ENCODE peak calls at places on chromosomes 12 and 14, in eight cellular contexts. One of them, this sample, is unnamed.

GRCh38 chr12:120368789-120369475 is at the start of gene MSI1:
- DNase-seq in heart left ventricle: no peak
- DNase-seq in transverse colon: no peak
- DNase-seq in right lobe of liver: no peak
- DNase-seq in IMR-90: no peak
- DNase-seq in gastrocnemius medialis: no peak
- DNase-seq in tibial nerve: no peak
- DNase-seq in A549: no peak
- DNase-seq in this sample: no peak

GRCh38 chr14:32014498-32014897 is 62.6 kb upstream of the ARHGAP5 start:
- DNase-seq in heart left ventricle: no peak
- DNase-seq in transverse colon: no peak
- DNase-seq in right lobe of liver: no peak
- DNase-seq in IMR-90: no peak
- DNase-seq in gastrocnemius medialis: no peak
- DNase-seq in tibial nerve: no peak
- DNase-seq in A549: no peak
- DNase-seq in this sample: no peak

GRCh38 chr14:65103150-65103760 is 938 bp upstream of the MAX start:
- DNase-seq in heart left ventricle: no peak
- DNase-seq in transverse colon: no peak
- DNase-seq in right lobe of liver: no peak
- DNase-seq in IMR-90: peak
- DNase-seq in gastrocnemius medialis: peak
- DNase-seq in tibial nerve: no peak
- DNase-seq in A549: peak
- DNase-seq in this sample: no peak

GRCh38 chr12:63400746-63401145 is 249.7 kb upstream of the AVPR1A start:
- DNase-seq in heart left ventricle: no peak
- DNase-seq in transverse colon: no peak
- DNase-seq in right lobe of liver: no peak
- DNase-seq in IMR-90: peak
- DNase-seq in gastrocnemius medialis: no peak
- DNase-seq in tibial nerve: no peak
- DNase-seq in A549: no peak
- DNase-seq in this sample: no peak

GRCh38 chr14:101070540-101071492 is 167.3 kb upstream of the RTL1 start:
- DNase-seq in heart left ventricle: no peak
- DNase-seq in transverse colon: peak
- DNase-seq in right lobe of liver: no peak
- DNase-seq in IMR-90: no peak
- DNase-seq in gastrocnemius medialis: no peak
- DNase-seq in tibial nerve: peak
- DNase-seq in A549: no peak
- DNase-seq in this sample: no peak

GRCh38 chr14:81625343-81625742 is 91.7 kb upstream of the SEL1L start:
- DNase-seq in heart left ventricle: no peak
- DNase-seq in transverse colon: no peak
- DNase-seq in right lobe of liver: no peak
- DNase-seq in IMR-90: no peak
- DNase-seq in gastrocnemius medialis: no peak
- DNase-seq in tibial nerve: no peak
- DNase-seq in A549: peak
- DNase-seq in this sample: no peak

GRCh38 chr12:52025301-52026172 is 18.8 kb downstream of the TAMALIN start:
- DNase-seq in heart left ventricle: peak
- DNase-seq in transverse colon: peak
- DNase-seq in right lobe of liver: peak
- DNase-seq in IMR-90: peak
- DNase-seq in gastrocnemius medialis: peak
- DNase-seq in tibial nerve: peak
- DNase-seq in A549: peak
- DNase-seq in this sample: peak

GRCh38 chr14:21072102-21072501 is 2.0 kb downstream of the ARHGEF40 start:
- DNase-seq in heart left ventricle: peak
- DNase-seq in transverse colon: no peak
- DNase-seq in right lobe of liver: no peak
- DNase-seq in IMR-90: peak
- DNase-seq in gastrocnemius medialis: no peak
- DNase-seq in tibial nerve: no peak
- DNase-seq in A549: peak
- DNase-seq in this sample: no peak

GRCh38 chr12:48004039-48004940 is at the start of gene COL2A1:
- DNase-seq in heart left ventricle: no peak
- DNase-seq in transverse colon: no peak
- DNase-seq in right lobe of liver: no peak
- DNase-seq in IMR-90: peak
- DNase-seq in gastrocnemius medialis: no peak
- DNase-seq in tibial nerve: no peak
- DNase-seq in A549: peak
- DNase-seq in this sample: no peak

GRCh38 chr12:4643747-4644146 is 5.1 kb downstream of the AKAP3 start:
- DNase-seq in heart left ventricle: no peak
- DNase-seq in transverse colon: no peak
- DNase-seq in right lobe of liver: no peak
- DNase-seq in IMR-90: no peak
- DNase-seq in gastrocnemius medialis: no peak
- DNase-seq in tibial nerve: no peak
- DNase-seq in A549: no peak
- DNase-seq in this sample: peak

GRCh38 chr14:72618424-72618823 is 275.5 kb downstream of the DPF3 start:
- DNase-seq in heart left ventricle: no peak
- DNase-seq in transverse colon: no peak
- DNase-seq in right lobe of liver: no peak
- DNase-seq in IMR-90: no peak
- DNase-seq in gastrocnemius medialis: no peak
- DNase-seq in tibial nerve: no peak
- DNase-seq in A549: no peak
- DNase-seq in this sample: no peak

GRCh38 chr14:30573203-30573814 is 14.4 kb downstream of the G2E3 start:
- DNase-seq in heart left ventricle: no peak
- DNase-seq in transverse colon: no peak
- DNase-seq in right lobe of liver: no peak
- DNase-seq in IMR-90: peak
- DNase-seq in gastrocnemius medialis: no peak
- DNase-seq in tibial nerve: no peak
- DNase-seq in A549: no peak
- DNase-seq in this sample: no peak

GRCh38 chr12:76636141-76636692 is 76.6 kb upstream of the OSBPL8 start:
- DNase-seq in heart left ventricle: no peak
- DNase-seq in transverse colon: no peak
- DNase-seq in right lobe of liver: no peak
- DNase-seq in IMR-90: peak
- DNase-seq in gastrocnemius medialis: no peak
- DNase-seq in tibial nerve: no peak
- DNase-seq in A549: no peak
- DNase-seq in this sample: no peak

GRCh38 chr12:66149702-66150398 is 19.3 kb upstream of the LLPH start:
- DNase-seq in heart left ventricle: no peak
- DNase-seq in transverse colon: peak
- DNase-seq in right lobe of liver: no peak
- DNase-seq in IMR-90: no peak
- DNase-seq in gastrocnemius medialis: no peak
- DNase-seq in tibial nerve: no peak
- DNase-seq in A549: no peak
- DNase-seq in this sample: no peak

GRCh38 chr12:25248137-25248536 is 2.6 kb downstream of the KRAS start:
- DNase-seq in heart left ventricle: no peak
- DNase-seq in transverse colon: no peak
- DNase-seq in right lobe of liver: no peak
- DNase-seq in IMR-90: no peak
- DNase-seq in gastrocnemius medialis: no peak
- DNase-seq in tibial nerve: no peak
- DNase-seq in A549: no peak
- DNase-seq in this sample: no peak

GRCh38 chr12:25242981-25243764 is 7.6 kb downstream of the KRAS start:
- DNase-seq in heart left ventricle: no peak
- DNase-seq in transverse colon: peak
- DNase-seq in right lobe of liver: no peak
- DNase-seq in IMR-90: peak
- DNase-seq in gastrocnemius medialis: no peak
- DNase-seq in tibial nerve: no peak
- DNase-seq in A549: no peak
- DNase-seq in this sample: no peak

GRCh38 chr12:25248732-25249131 is 2.0 kb downstream of the KRAS start:
- DNase-seq in heart left ventricle: no peak
- DNase-seq in transverse colon: no peak
- DNase-seq in right lobe of liver: no peak
- DNase-seq in IMR-90: no peak
- DNase-seq in gastrocnemius medialis: no peak
- DNase-seq in tibial nerve: no peak
- DNase-seq in A549: no peak
- DNase-seq in this sample: no peak

GRCh38 chr12:25241171-25242020 is 9.3 kb downstream of the KRAS start:
- DNase-seq in heart left ventricle: no peak
- DNase-seq in transverse colon: no peak
- DNase-seq in right lobe of liver: no peak
- DNase-seq in IMR-90: peak
- DNase-seq in gastrocnemius medialis: no peak
- DNase-seq in tibial nerve: no peak
- DNase-seq in A549: no peak
- DNase-seq in this sample: no peak

DNA sequence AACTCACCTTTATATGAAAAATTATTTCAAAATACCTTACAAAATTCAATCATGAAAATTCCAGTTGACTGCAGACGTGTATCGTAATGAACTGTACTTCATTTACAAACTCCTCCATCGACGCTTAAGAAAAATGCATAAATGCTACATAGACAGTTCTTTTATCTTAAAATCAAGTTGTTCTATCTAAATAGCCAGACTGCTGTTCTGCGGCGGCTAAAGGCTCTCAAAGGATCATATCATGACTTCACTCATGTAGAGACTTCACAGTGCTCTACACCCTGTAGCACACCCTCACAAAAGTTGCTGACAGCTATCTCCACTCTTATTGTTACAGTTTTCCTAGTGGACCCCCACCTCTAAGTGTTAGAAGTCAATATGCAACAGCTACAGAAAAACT is 5.2 kb downstream of the KRAS start:
- DNase-seq in heart left ventricle: no peak
- DNase-seq in transverse colon: no peak
- DNase-seq in right lobe of liver: no peak
- DNase-seq in IMR-90: no peak
- DNase-seq in gastrocnemius medialis: no peak
- DNase-seq in tibial nerve: no peak
- DNase-seq in A549: no peak
- DNase-seq in this sample: no peak
- TF ChIP-seq POLR2A in heart left ventricle: no peak
- TF ChIP-seq POLR2A in transverse colon: no peak
- TF ChIP-seq POLR2A in right lobe of liver: no peak
- TF ChIP-seq POLR2A in IMR-90: no peak
- TF ChIP-seq POLR2A in gastrocnemius medialis: no peak
- TF ChIP-seq POLR2A in tibial nerve: no peak
- TF ChIP-seq POLR2A in A549: no peak
- TF ChIP-seq POLR2A in this sample: no peak

DNA sequence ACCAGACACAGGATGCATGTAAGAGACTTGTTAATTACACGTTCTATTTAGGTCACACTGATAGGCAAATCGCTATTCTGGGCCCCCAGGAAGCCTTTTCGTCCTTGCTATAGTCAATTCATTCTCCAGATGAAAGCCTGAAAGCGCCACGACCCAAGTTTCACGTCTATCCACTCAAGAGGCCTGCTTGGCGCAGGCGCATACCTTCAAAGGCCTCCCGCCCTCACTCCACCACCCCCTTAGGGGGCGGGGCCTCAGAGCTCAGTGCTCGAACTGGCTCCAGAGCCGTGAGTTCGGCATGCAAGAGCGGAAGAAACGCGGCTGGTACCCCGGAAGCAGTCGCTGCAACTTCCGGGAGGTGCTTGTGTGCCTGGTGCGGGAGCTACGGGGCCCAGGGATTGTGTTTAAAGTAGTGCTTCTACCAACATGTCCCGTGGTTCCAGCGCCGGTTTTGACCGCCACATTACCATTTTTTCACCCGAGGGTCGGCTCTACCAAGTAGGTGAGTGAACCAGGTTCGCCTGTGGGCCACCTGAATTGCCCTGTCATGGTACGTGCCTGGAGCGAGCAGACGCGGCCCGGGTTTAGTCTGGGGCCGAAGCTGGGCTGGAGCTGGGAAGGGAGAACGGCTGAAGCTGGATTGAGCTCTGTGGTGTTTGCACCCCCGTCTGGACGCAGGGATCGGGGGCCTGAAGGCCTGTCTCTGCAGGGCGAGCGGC is at the start of gene PSMA6:
- DNase-seq in heart left ventricle: peak
- DNase-seq in transverse colon: peak
- DNase-seq in right lobe of liver: peak
- DNase-seq in IMR-90: peak
- DNase-seq in gastrocnemius medialis: peak
- DNase-seq in tibial nerve: peak
- DNase-seq in A549: peak
- DNase-seq in this sample: peak
- TF ChIP-seq POLR2A in heart left ventricle: peak
- TF ChIP-seq POLR2A in transverse colon: peak
- TF ChIP-seq POLR2A in right lobe of liver: peak
- TF ChIP-seq POLR2A in IMR-90: peak
- TF ChIP-seq POLR2A in gastrocnemius medialis: peak
- TF ChIP-seq POLR2A in tibial nerve: peak
- TF ChIP-seq POLR2A in A549: peak
- TF ChIP-seq POLR2A in this sample: peak

DNA sequence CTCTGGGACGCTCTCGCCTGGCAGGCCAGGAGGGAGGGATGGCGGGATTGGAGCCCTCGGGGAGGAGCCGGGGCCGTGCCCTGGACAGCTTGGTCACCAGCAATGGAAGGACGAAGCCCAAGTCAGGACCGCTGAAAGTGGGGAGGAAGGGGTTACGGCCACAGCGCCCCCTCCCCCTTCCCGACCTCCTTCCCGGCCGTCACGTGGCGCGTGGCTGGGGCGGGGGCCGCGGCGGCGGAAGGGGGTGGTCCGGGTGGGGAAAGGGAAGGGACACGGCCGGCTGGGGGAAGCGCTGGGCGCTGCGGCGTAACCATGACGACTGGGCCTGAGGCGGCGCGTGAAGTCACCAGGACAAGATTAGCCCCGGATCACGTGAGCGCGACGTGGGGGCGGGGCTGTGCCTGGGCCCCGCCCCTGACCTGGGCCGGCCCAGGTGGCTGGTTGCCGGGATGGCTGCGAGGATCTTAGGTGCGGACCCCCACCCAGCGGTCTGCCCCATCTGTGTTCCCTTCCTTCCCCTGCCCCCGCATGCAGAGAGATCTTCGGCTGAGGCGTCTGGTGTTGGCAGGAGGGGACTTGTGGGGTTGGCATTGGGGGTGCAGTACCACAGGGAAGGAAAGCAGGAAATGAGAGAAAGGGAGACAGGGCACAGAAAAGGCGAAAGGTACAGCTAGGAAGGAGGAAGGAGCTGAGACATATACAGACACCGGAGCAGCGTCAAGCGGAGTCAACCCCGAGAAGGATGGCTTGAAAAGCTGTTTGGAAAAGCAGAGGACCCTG is 6.2 kb downstream of the MAP3K12 start:
- DNase-seq in heart left ventricle: peak
- DNase-seq in transverse colon: peak
- DNase-seq in right lobe of liver: peak
- DNase-seq in IMR-90: peak
- DNase-seq in gastrocnemius medialis: peak
- DNase-seq in tibial nerve: peak
- DNase-seq in A549: peak
- DNase-seq in this sample: peak
- TF ChIP-seq POLR2A in heart left ventricle: peak
- TF ChIP-seq POLR2A in transverse colon: peak
- TF ChIP-seq POLR2A in right lobe of liver: peak
- TF ChIP-seq POLR2A in IMR-90: no peak
- TF ChIP-seq POLR2A in gastrocnemius medialis: peak
- TF ChIP-seq POLR2A in tibial nerve: peak
- TF ChIP-seq POLR2A in A549: peak
- TF ChIP-seq POLR2A in this sample: peak

GRCh38 chr12:45729233-45730115 is at the start of gene ARID2:
- DNase-seq in heart left ventricle: peak
- DNase-seq in transverse colon: peak
- DNase-seq in right lobe of liver: peak
- DNase-seq in IMR-90: peak
- DNase-seq in gastrocnemius medialis: peak
- DNase-seq in tibial nerve: peak
- DNase-seq in A549: no peak
- DNase-seq in this sample: peak
- TF ChIP-seq POLR2A in heart left ventricle: no peak
- TF ChIP-seq POLR2A in transverse colon: peak
- TF ChIP-seq POLR2A in right lobe of liver: peak
- TF ChIP-seq POLR2A in IMR-90: no peak
- TF ChIP-seq POLR2A in gastrocnemius medialis: no peak
- TF ChIP-seq POLR2A in tibial nerve: no peak
- TF ChIP-seq POLR2A in A549: peak
- TF ChIP-seq POLR2A in this sample: no peak

This sample was measured in GM12891.